ENCODE peak calls at places on chromosomes 12 and 14, in six cellular contexts. K is breast epithelium, Z is tibial artery, L is dorsolateral prefrontal cortex, G is GM12865, A is foreskin fibroblast. W is an unnamed sample.

GRCh38 chr12:79691299-79692248 is 810 bp upstream of the PAWR start:
- DNase-seq in K (no peak), Z (no peak), L (no peak), G (no peak), A (peak; percentile 70), W (no peak)

GRCh38 chr14:73240816-73241480 is 3.6 kb downstream of the PAPLN start:
- DNase-seq in K (peak; percentile 38), Z (peak; percentile 45), L (peak; percentile 10), G (peak; percentile 24), A (no peak), W (no peak)

GRCh38 chr12:87756111-87756510 is 273.1 kb downstream of the C12orf50 start:
- DNase-seq in K (no peak), Z (no peak), L (no peak), G (no peak), A (peak; percentile 47), W (no peak)

GRCh38 chr14:75860561-75861160 is 121.1 kb downstream of the TGFB3 start:
- DNase-seq in K (no peak), Z (no peak), L (no peak), G (no peak), A (no peak), W (no peak)

GRCh38 chr12:92600052-92600451 is 102.7 kb upstream of the PLEKHG7 start:
- DNase-seq in K (no peak), Z (no peak), L (no peak), G (no peak), A (no peak), W (no peak)

GRCh38 chr14:59207506-59207933 is 19.1 kb downstream of the DAAM1 start:
- DNase-seq in K (no peak), Z (no peak), L (no peak), G (peak; percentile 59), A (no peak), W (no peak)

GRCh38 chr14:50812856-50813543 is 18.0 kb downstream of the NIN start:
- DNase-seq in K (no peak), Z (no peak), L (no peak), G (no peak), A (no peak), W (no peak)

GRCh38 chr12:106174876-106175275 is 36.1 kb upstream of the NUAK1 start:
- DNase-seq in K (no peak), Z (no peak), L (no peak), G (no peak), A (no peak), W (no peak)

GRCh38 chr12:81726634-81727033 is 32.5 kb downstream of the PPFIA2 start:
- DNase-seq in K (no peak), Z (no peak), L (no peak), G (no peak), A (no peak), W (no peak)

GRCh38 chr12:107093547-107094448 is at the start of gene CRY1:
- DNase-seq in K (peak; percentile 94), Z (peak; percentile 95), L (peak; percentile 95), G (peak; percentile 89), A (peak; percentile 95), W (peak; percentile 91)

GRCh38 chr12:56631790-56632700 is 1.9 kb upstream of the BAZ2A start:
- DNase-seq in K (peak; percentile 74), Z (peak; percentile 73), L (no peak), G (peak; percentile 77), A (peak; percentile 50), W (peak; percentile 84)

GRCh38 chr12:15808250-15808971 is 19.2 kb upstream of the EPS8 start:
- DNase-seq in K (no peak), Z (no peak), L (no peak), G (no peak), A (no peak), W (no peak)

GRCh38 chr12:56633465-56634241 is 3.5 kb upstream of the BAZ2A start:
- DNase-seq in K (no peak), Z (no peak), L (no peak), G (no peak), A (no peak), W (no peak)

GRCh38 chr14:64026600-64026999 is 173.8 kb downstream of the SYNE2 start:
- DNase-seq in K (no peak), Z (no peak), L (no peak), G (no peak), A (no peak), W (no peak)

GRCh38 chr14:99318091-99318958 is 46.3 kb upstream of the BCL11B start:
- DNase-seq in K (no peak), Z (no peak), L (no peak), G (no peak), A (no peak), W (no peak)

GRCh38 chr12:94561943-94562411 is 88.4 kb downstream of the TMCC3 start:
- DNase-seq in K (peak; percentile 81), Z (no peak), L (peak; percentile 84), G (peak; percentile 93), A (peak; percentile 24), W (no peak)

GRCh38 chr14:76352639-76353281 is 23.2 kb upstream of the ESRRB start:
- DNase-seq in K (no peak), Z (no peak), L (peak; percentile 40), G (peak; percentile 63), A (no peak), W (no peak)

GRCh38 chr14:67773844-67774377 is 42.5 kb downstream of the ZFYVE26 start:
- DNase-seq in K (no peak), Z (no peak), L (no peak), G (no peak), A (no peak), W (no peak)

GRCh38 chr12:119178544-119179334 is at the start of gene HSPB8:
- DNase-seq in K (peak; percentile 78), Z (peak; percentile 94), L (no peak), G (no peak), A (peak; percentile 35), W (peak; percentile 96)

GRCh38 chr12:31835276-31835882 is 106.6 kb upstream of the AMN1 start:
- DNase-seq in K (no peak), Z (no peak), L (no peak), G (peak; percentile 43), A (no peak), W (no peak)

DNA sequence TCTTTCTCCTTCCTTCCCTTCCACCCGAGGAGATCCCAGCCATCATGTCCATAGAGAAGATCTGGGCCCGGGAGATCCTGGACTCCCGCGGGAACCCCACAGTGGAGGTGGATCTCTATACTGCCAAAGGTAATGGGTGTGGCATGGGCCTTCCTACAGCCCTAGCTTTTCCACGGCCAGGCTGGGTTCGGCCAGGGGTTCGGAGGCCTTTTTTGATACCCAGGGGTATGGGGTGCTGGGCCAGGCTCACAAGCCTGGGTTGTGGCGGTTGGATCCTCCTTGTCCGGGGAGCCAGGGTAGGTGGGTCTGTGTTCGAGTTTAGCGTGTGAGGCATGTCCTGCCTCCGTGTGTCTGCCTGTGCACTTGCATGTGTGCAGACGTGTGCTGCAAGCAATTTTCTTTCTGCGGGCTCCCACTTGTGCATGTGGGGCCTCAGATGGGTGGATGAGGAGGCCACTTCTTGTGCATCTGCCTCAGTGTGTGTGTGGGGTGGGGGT is 1.5 kb downstream of the ENO2 start:
- DNase-seq in K (no peak), Z (no peak), L (no peak), G (no peak), A (no peak), W (no peak)
- H3K4me3 ChIP-seq in K (peak overlapping the region; percentile 87), Z (peak overlapping the region; percentile 72), L (peak overlapping the region; percentile 88), G (peak overlapping the region; percentile 75), A (no peak overlapping the region), W (no peak overlapping the region)

GRCh38 chr12:103599274-103599673 is 12.2 kb downstream of the STAB2 start:
- DNase-seq in K (no peak), Z (no peak), L (no peak), G (no peak), A (no peak), W (no peak)

GRCh38 chr12:103600967-103601728 is 14.1 kb downstream of the STAB2 start:
- DNase-seq in K (no peak), Z (no peak), L (no peak), G (no peak), A (no peak), W (no peak)

GRCh38 chr12:103596981-103597380 is 9.9 kb downstream of the STAB2 start:
- DNase-seq in K (no peak), Z (no peak), L (no peak), G (no peak), A (no peak), W (no peak)
- H3K4me3 ChIP-seq in K (no peak overlapping the region), Z (no peak overlapping the region), L (no peak overlapping the region), G (no peak overlapping the region), A (no peak overlapping the region), W (no peak overlapping the region)

GRCh38 chr12:112382866-112383265 is 635 bp upstream of the HECTD4 start:
- DNase-seq in K (no peak), Z (no peak), L (no peak), G (no peak), A (no peak), W (no peak)
- H3K4me3 ChIP-seq in K (peak overlapping the region; percentile 99), Z (peak overlapping the region; percentile 91), L (peak overlapping the region; percentile 92), G (peak overlapping the region; percentile 87), A (peak overlapping the region; percentile 53), W (no peak overlapping the region)

GRCh38 chr12:50111417-50111692 is 681 bp upstream of the COX14 start:
- DNase-seq in K (no peak), Z (no peak), L (no peak), G (no peak), A (no peak), W (no peak)
- H3K4me3 ChIP-seq in K (peak overlapping the region; percentile 61), Z (peak overlapping the region; percentile 38), L (peak overlapping the region; percentile 88), G (peak overlapping the region; percentile 58), A (peak overlapping the region; percentile 19), W (peak overlapping the region; percentile 95)

GRCh38 chr12:26027401-26027800 is 68.9 kb downstream of the RASSF8 start:
- DNase-seq in K (no peak), Z (no peak), L (no peak), G (no peak), A (no peak), W (no peak)

GRCh38 chr12:26030371-26030770 is 71.9 kb downstream of the RASSF8 start:
- DNase-seq in K (no peak), Z (no peak), L (no peak), G (no peak), A (no peak), W (no peak)

GRCh38 chr12:26029741-26030033 is 71.2 kb downstream of the RASSF8 start:
- DNase-seq in K (no peak), Z (no peak), L (no peak), G (no peak), A (no peak), W (no peak)

GRCh38 chr12:26031318-26031717 is 72.8 kb downstream of the RASSF8 start:
- DNase-seq in K (no peak), Z (no peak), L (no peak), G (no peak), A (no peak), W (no peak)

GRCh38 chr12:26028953-26029740 is 70.7 kb downstream of the RASSF8 start:
- DNase-seq in K (no peak), Z (no peak), L (no peak), G (peak; percentile 56), A (peak; percentile 38), W (no peak)
- H3K4me3 ChIP-seq in K (no peak overlapping the region), Z (no peak overlapping the region), L (no peak overlapping the region), G (no peak overlapping the region), A (no peak overlapping the region), W (no peak overlapping the region)

DNA sequence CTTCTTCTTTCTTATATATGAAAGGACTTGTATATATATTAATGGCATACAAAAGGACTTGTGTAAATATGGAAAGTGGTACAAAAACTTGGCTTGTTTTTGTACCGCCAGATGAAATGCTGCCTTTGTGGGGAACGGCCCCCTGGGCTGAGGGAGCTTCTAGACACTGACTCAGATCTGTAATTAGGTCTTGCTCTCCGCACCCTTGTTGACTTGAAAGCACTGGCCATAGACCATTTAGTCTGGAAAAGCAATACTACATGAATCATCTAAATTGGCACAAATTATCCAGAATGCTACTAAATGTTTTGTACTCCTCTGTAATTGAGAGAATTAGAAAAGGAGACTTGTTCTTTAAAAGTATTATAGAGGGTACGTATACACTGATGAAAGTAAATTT is 399.9 kb upstream of the RGS6 start:
- DNase-seq in K (no peak), Z (peak; percentile 55), L (no peak), G (no peak), A (no peak), W (no peak)
- H3K4me3 ChIP-seq in K (no peak overlapping the region), Z (no peak overlapping the region), L (no peak overlapping the region), G (no peak overlapping the region), A (no peak overlapping the region), W (no peak overlapping the region)